ENCODE peak calls at places on chromosomes 5 and 9, in five cellular contexts. L, H, Q, C and U are unnamed samples.

GRCh38 chr5:123036391-123037103 is at the start of gene PPIC:
- DNase-seq in L (peak), C (peak), H (peak), Q (no peak), U (no peak)

GRCh38 chr5:122844136-122844915 is 1.1 kb upstream of the SNX24 start:
- DNase-seq in H (peak), C (peak), L (no peak), Q (no peak), U (peak)

GRCh38 chr9:126317513-126317912 is 9.1 kb upstream of the MVB12B start:
- DNase-seq in C (no peak), Q (no peak), H (peak), L (no peak), U (peak)

GRCh38 chr9:33297455-33297854 is 7.1 kb downstream of the NFX1 start:
- DNase-seq in H (peak), L (no peak), C (no peak), Q (peak), U (peak)

GRCh38 chr9:130768265-130768664 is 66.8 kb upstream of the ABL1 start:
- DNase-seq in Q (no peak), L (no peak), H (no peak), C (no peak), U (peak)

GRCh38 chr5:1322036-1322903 is 22.6 kb downstream of the CLPTM1L start:
- DNase-seq in C (no peak), Q (no peak), L (no peak), H (no peak), U (no peak)

GRCh38 chr9:108278341-108278740 is 577.4 kb downstream of the ACTL7B start:
- DNase-seq in H (no peak), L (no peak), Q (no peak), C (no peak), U (no peak)

GRCh38 chr9:93620881-93621820 is 44.8 kb downstream of the PHF2 start:
- DNase-seq in Q (no peak), C (no peak), L (no peak), H (no peak), U (no peak)

GRCh38 chr9:126690431-126691051 is 76.8 kb downstream of the LMX1B start:
- DNase-seq in H (no peak), L (peak), C (peak), Q (no peak), U (peak)

GRCh38 chr5:1239514-1240251 is 14.5 kb downstream of the SLC6A18 start:
- DNase-seq in Q (no peak), L (no peak), C (peak), H (no peak), U (no peak)

GRCh38 chr5:90866333-90866732 is 307.7 kb downstream of the ADGRV1 start:
- DNase-seq in L (peak), H (peak), Q (no peak), C (peak), U (peak)

GRCh38 chr9:79255681-79256080 is 316.1 kb upstream of the TLE4 start:
- DNase-seq in Q (no peak), H (no peak), C (no peak), L (no peak), U (no peak)

GRCh38 chr9:137582286-137582860 is 3.6 kb upstream of the DPH7 start:
- DNase-seq in H (no peak), L (no peak), Q (no peak), C (no peak), U (peak)

GRCh38 chr9:125889122-125889523 is 141.9 kb downstream of the PBX3 start:
- DNase-seq in H (peak), L (no peak), Q (no peak), C (no peak), U (no peak)

DNA sequence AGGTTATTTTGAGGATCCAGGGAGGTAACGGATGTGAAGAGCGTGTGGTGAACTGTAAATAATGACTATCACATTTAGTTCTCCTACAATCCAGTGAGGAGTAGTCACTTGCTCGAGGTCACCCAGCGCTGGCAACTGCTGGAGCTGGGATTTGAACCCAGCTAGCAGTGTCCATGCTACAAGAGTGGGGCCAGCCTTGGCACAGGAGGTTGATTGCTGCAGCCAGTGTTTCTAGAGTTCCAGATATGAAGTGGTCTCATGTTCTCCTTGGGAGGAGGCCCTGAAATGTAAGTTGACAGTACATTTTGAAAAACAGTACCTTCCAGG is 765 bp downstream of the CCDC107 start:
- DNase-seq in H (no peak), L (no peak), Q (no peak), C (no peak), U (peak)
- TF ChIP-seq MYC in H (no peak), L (no peak), Q (no peak), C (no peak), U (no peak)

DNA sequence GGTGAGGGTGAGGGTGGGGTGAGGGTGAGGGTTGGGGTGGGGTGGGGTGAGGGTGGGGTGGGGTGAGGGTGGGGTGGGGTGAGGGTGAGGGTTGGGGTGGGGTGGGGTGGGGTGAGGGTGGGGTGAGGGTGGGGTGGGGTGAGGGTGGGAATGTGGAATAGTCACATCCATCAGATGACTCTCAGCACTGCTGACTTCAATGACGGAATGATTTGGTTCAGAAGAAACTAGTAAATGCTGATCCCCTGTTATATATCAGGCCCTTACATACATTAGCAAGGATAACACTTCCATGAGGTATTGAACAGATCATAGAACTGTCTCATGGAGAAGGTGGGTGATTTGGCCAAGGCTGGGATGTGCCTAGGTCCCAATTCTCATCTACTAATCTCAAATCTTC is 24.5 kb upstream of the C5orf47 start:
- DNase-seq in C (no peak), L (no peak), Q (no peak), H (no peak), U (no peak)
- TF ChIP-seq MAX in C (no peak), L (no peak), Q (no peak), H (no peak), U (no peak)

DNA sequence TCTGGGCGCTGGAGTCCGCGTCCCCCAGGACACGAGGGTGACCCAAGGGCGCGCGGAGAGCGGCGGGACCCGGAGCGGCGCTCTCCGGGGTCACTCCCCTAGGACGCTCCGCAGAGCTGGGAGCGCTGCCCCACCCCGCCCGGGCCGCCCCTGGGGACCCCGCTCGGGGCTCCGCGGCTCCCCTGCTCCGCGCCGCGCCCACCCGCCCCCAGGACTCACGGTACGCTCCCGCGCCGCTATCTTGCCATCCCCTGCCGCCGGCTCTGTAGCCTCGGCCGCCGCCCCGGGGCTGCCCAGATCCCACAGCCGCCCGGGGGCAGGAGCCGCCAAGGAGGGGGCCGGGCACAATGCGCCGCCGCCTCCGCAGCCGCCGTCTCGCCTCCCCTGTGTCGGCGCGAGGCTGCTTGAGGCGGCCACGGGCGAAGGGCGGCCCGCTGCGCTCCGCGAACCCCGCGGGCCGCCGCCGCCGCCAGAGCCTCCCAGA is 289 bp downstream of the LIFR start:
- DNase-seq in H (no peak), Q (no peak), C (no peak), L (peak), U (no peak)
- TF ChIP-seq POLR2A in H (peak), Q (no peak), C (no peak), L (no peak), U (no peak)

GRCh38 chr5:151125421-151125820 is 32.2 kb downstream of the ANXA6 start:
- DNase-seq in C (no peak), Q (peak), L (no peak), H (no peak), U (peak)
- TF ChIP-seq MYC in C (no peak), Q (no peak), L (no peak), H (no peak), U (no peak)

GRCh38 chr9:100730126-100730525 is 152.2 kb downstream of the CAVIN4 start:
- DNase-seq in H (no peak), Q (no peak), L (no peak), C (no peak), U (no peak)
- TF ChIP-seq MAX in H (no peak), Q (no peak), L (no peak), C (no peak), U (no peak)

DNA sequence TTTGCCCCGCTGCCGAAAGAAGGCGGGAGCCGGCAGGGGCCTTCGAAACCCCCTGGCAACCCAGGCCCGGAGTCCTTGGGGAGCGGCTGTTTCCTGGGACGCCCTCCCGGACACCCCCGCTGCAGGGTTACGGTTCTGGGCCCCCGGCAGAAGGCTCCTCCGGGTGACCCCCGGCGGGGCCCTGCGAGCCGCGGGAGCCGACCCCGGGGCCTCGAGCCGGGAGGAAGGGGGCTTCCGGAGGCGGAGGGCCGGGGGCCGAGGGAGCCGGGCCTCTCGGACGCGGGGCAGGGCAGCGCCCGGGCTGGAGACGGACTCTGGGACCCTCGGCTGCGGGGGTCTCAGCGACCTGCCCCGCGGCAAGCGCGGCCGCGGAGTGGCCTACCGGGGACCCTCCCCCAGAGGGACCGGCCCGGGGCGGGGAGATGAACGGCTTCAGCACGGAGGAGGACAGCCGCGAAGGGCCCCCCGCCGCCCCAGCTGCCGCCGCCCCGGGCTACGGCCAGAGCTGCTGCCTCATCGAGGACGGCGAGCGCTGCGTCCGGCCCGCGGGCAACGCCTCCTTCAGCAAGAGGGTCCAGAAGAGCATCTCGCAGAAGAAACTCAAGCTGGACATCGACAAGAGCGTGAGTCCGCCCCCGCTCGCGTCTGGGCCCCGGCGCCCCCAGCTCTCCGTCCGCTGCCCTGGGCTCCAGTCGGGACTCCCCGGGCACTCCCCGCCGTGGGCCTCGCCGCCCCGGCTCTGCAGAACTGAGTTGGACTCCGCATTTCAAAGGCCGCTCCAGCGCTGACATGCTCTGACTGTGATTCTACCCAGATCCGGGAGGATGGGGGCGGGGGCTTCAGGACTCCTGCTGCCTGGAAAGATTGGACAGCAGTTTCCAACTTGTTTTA is 631 bp downstream of the SAP30L start:
- DNase-seq in Q (no peak), C (peak), H (peak), L (peak), U (peak)
- TF ChIP-seq POLR2A in Q (no peak), C (no peak), H (no peak), L (no peak), U (no peak)

GRCh38 chr5:179243333-179243732 is 101.9 kb downstream of the ADAMTS2 start:
- DNase-seq in L (no peak), C (no peak), Q (no peak), H (no peak), U (no peak)
- TF ChIP-seq MYC in L (no peak), C (no peak), Q (no peak), H (no peak), U (no peak)